ENCODE peak calls at places on chromosome 10, in six cellular contexts. D is GM23338, S is A549, U is astrocyte of the spinal cord, Z is brain microvascular endothelial cell, F is dorsolateral prefrontal cortex. P is an unnamed sample.
A peak's percentile ranks its signal among the peaks of the same experiment; 100 is the strongest.

GRCh38 chr10:120833222-120833928 is 17.8 kb upstream of the WDR11 start:
- DNase-seq in D (no peak), S (no peak), U (no peak), Z (peak; percentile 5), F (no peak), P (no peak)

GRCh38 chr10:96720422-96721206 is at the start of gene PIK3AP1:
- DNase-seq in D (peak; percentile 75), S (peak; percentile 56), U (no peak), Z (no peak), F (no peak), P (no peak)

GRCh38 chr10:81026597-81026996 is 488.9 kb downstream of the SH2D4B start:
- DNase-seq in D (no peak), S (no peak), U (peak; percentile 22), Z (peak; percentile 39), F (no peak), P (no peak)

GRCh38 chr10:131163444-131163843 is 148.1 kb downstream of the TCERG1L start:
- DNase-seq in D (no peak), S (no peak), U (no peak), Z (no peak), F (no peak), P (no peak)

GRCh38 chr10:90592903-90593302 is 264.9 kb downstream of the HTR7 start:
- DNase-seq in D (peak; percentile 87), S (peak; percentile 12), U (peak; percentile 79), Z (peak; percentile 48), F (peak; percentile 37), P (no peak)

GRCh38 chr10:76071638-76072317 is 640.4 kb downstream of the LRMDA start:
- DNase-seq in D (no peak), S (no peak), U (peak; percentile 40), Z (no peak), F (no peak), P (peak; percentile 92)

GRCh38 chr10:113681533-113682470 is 2.1 kb downstream of the CASP7 start:
- DNase-seq in D (no peak), S (no peak), U (no peak), Z (no peak), F (no peak), P (peak; percentile 5)

GRCh38 chr10:46545861-46546590 is 10.4 kb downstream of the GPRIN2 start:
- DNase-seq in D (no peak), S (peak; percentile 32), U (no peak), Z (no peak), F (peak; percentile 31), P (no peak)

GRCh38 chr10:7306147-7306546 is 104.7 kb downstream of the SFMBT2 start:
- DNase-seq in D (no peak), S (no peak), U (no peak), Z (no peak), F (no peak), P (no peak)

GRCh38 chr10:88991900-88992237 is 1.3 kb downstream of the FAS start:
- DNase-seq in D (no peak), S (peak; percentile 17), U (no peak), Z (no peak), F (no peak), P (no peak)

GRCh38 chr10:119670717-119671116 is 19.5 kb downstream of the BAG3 start:
- DNase-seq in D (no peak), S (no peak), U (peak; percentile 33), Z (no peak), F (no peak), P (peak; percentile 70)

GRCh38 chr10:114332301-114332797 is 72.0 kb downstream of the AFAP1L2 start:
- DNase-seq in D (no peak), S (no peak), U (no peak), Z (no peak), F (no peak), P (no peak)

GRCh38 chr10:30384791-30385201 is 35.7 kb upstream of the MTPAP start:
- DNase-seq in D (peak; percentile 79), S (peak; percentile 58), U (peak; percentile 36), Z (peak; percentile 24), F (no peak), P (peak; percentile 26)

GRCh38 chr10:119415121-119415520 is 127.4 kb downstream of the RGS10 start:
- DNase-seq in D (no peak), S (no peak), U (no peak), Z (no peak), F (no peak), P (no peak)

GRCh38 chr10:89556590-89556989 is 21.2 kb upstream of the SLC16A12 start:
- DNase-seq in D (no peak), S (no peak), U (peak; percentile 52), Z (peak; percentile 60), F (no peak), P (peak; percentile 20)

GRCh38 chr10:15476337-15476736 is 105.2 kb upstream of the FAM171A1 start:
- DNase-seq in D (no peak), S (no peak), U (no peak), Z (no peak), F (no peak), P (no peak)

GRCh38 chr10:74329873-74330272 is 178.9 kb downstream of the ADK start:
- DNase-seq in D (no peak), S (no peak), U (no peak), Z (no peak), F (no peak), P (peak; percentile 67)

GRCh38 chr10:92990615-92991014 is 70.0 kb upstream of the CYP26C1 start:
- DNase-seq in D (no peak), S (no peak), U (peak; percentile 30), Z (peak; percentile 31), F (no peak), P (no peak)

GRCh38 chr10:11065567-11065966 is 47.9 kb downstream of the CELF2 start:
- DNase-seq in D (no peak), S (no peak), U (no peak), Z (no peak), F (no peak), P (no peak)

GRCh38 chr10:3046941-3047621 is 20.3 kb upstream of the PFKP start:
- DNase-seq in D (no peak), S (no peak), U (peak; percentile 31), Z (no peak), F (no peak), P (peak; percentile 64)

GRCh38 chr10:30671011-30671616 is 41.6 kb upstream of the LYZL2 start:
- DNase-seq in D (peak; percentile 79), S (peak; percentile 33), U (peak; percentile 80), Z (peak; percentile 60), F (no peak), P (peak; percentile 80)

DNA sequence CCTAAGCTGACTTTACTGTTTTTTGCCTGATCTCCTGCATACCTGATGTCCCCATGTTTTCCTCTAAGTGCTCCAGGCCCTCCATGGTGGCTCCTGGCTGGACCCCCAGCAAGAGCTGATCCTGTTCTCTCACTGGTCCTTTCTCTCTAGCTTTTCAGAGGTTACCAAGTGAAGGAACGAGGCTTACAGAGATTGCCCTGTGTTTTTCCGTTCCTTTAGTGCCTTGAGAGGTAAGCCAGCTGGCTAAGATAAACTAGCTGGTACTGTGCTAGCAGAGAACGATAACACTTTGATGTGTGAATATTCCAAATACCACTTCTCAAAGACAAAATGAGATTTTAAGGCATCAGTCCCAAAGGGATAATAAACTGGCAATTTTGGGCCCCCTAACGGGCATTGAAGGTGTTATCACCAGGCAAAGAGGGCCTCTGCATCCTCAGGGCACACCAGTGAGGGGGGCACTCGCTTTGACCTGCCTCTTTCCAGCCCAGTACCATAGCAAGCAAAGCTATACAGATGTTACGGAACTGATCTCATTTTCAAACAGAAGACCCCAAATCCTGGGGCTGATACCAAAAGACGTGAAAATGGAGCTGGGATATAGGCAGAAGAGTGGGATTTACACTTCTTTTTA is 8.4 kb upstream of the CCNY start:
- DNase-seq in D (peak; percentile 25), S (no peak), U (no peak), Z (no peak), F (no peak), P (no peak)
- TF ChIP-seq CTCF in D (peak; percentile 16), S (no peak), U (no peak), Z (no peak), F (no peak), P (no peak)

DNA sequence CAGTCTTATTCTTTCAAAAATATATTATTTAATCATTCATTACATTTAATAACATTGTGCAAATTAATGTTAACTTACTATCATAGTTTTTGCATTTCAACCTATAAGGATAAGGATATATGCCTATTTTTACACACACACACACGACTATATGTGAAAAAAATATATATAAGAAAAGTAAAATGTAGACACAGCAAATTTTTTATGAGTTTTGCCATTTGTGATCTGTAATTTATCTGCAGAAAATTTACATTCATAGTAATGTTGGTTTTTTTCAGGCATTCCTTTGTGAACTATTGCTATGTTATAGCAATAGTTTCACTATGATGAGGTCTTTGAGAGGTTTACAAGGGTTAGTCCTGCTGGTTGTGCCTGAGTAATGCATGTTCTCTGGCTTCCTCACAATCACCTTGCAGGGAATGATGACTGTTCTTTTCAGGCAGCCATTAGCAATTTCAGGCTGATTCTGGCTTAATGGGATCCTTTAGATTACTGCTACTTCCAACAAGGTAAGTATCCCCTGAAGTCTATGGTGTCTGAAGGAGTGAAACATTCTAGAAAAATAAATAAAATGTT is 183.7 kb upstream of the CDK1 start:
- DNase-seq in D (peak; percentile 66), S (no peak), U (peak; percentile 24), Z (peak; percentile 28), F (no peak), P (no peak)
- TF ChIP-seq CTCF in D (no peak), S (no peak), U (peak; percentile 24), Z (peak; percentile 46), F (no peak), P (peak; percentile 9)

DNA sequence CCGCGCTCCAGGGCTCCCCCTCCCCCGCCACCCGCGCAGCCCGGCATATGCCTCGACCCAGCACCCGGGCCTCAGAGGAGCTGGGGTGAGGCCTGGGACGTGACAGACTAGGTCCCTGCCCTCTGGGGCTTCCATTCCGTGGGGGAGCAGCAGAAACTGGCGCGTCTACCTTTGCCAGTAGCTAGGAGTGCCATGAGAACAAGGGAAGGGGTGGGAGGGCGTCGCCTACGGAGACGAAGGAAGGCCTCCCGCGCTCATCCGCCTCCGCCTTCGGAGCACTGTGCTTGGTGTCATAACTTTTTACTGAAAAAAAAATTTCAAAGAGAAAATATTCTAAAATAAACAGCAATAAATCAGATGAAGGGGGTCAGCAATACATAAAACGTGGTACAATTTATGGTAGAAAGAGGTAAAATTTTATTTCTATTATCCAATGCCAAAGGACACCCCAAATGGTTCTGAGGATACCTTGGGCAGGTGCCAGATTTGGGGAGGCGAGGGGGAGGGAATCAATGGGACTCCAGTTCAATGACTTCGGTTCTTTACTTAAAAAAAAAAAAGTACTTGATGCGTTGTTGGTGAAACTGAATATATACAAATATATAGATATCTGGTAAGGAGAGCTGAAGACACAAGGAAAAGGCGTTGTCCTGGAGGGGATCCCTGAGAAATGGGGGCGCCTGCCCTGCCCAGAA is 35.1 kb upstream of the GRID1 start:
- DNase-seq in D (peak; percentile 59), S (peak; percentile 47), U (no peak), Z (no peak), F (no peak), P (no peak)
- TF ChIP-seq CTCF in D (no peak), S (no peak), U (no peak), Z (no peak), F (no peak), P (no peak)

GRCh38 chr10:52567247-52567580 is 205.4 kb downstream of the MBL2 start:
- DNase-seq in D (no peak), S (no peak), U (no peak), Z (no peak), F (no peak), P (no peak)
- TF ChIP-seq CTCF in D (no peak), S (peak; percentile 1), U (no peak), Z (no peak), F (no peak), P (no peak)

GRCh38 chr10:42827201-42827600 is 44.6 kb downstream of the BMS1 start:
- DNase-seq in D (peak; percentile 76), S (no peak), U (no peak), Z (no peak), F (no peak), P (no peak)
- TF ChIP-seq CTCF in D (peak; percentile 77), S (no peak), U (peak; percentile 18), Z (peak; percentile 47), F (no peak), P (no peak)

P was measured in AG10803.